ENCODE peak calls at places on chromosomes 6 and 20, in ten cellular contexts. One of them, this sample, is unnamed.
A peak's percentile ranks its signal among the peaks of the same experiment; 100 is the strongest.

GRCh38 chr6:35764238-35764896 is 12.0 kb upstream of the CLPSL2 start:
- DNase-seq in HCT116: peak; percentile 50
- DNase-seq in lower lobe of right lung: no peak
- DNase-seq in fibroblast of lung: no peak
- DNase-seq in osteoblast: no peak
- DNase-seq in PC-3: no peak
- DNase-seq in cardiac muscle cell: no peak
- DNase-seq in H1: peak; percentile 74
- DNase-seq in heart right ventricle: no peak
- DNase-seq in ovary: no peak
- DNase-seq in this sample: no peak

GRCh38 chr6:16769131-16769985 is 8.1 kb upstream of the ATXN1 start:
- DNase-seq in HCT116: peak; percentile 84
- DNase-seq in lower lobe of right lung: no peak
- DNase-seq in fibroblast of lung: peak; percentile 84
- DNase-seq in osteoblast: peak; percentile 53
- DNase-seq in PC-3: peak; percentile 96
- DNase-seq in cardiac muscle cell: peak; percentile 93
- DNase-seq in H1: no peak
- DNase-seq in heart right ventricle: no peak
- DNase-seq in ovary: no peak
- DNase-seq in this sample: no peak

GRCh38 chr6:145689529-145689928 is 45.8 kb downstream of the EPM2A start:
- DNase-seq in HCT116: no peak
- DNase-seq in lower lobe of right lung: no peak
- DNase-seq in fibroblast of lung: no peak
- DNase-seq in osteoblast: no peak
- DNase-seq in PC-3: no peak
- DNase-seq in cardiac muscle cell: no peak
- DNase-seq in H1: no peak
- DNase-seq in heart right ventricle: no peak
- DNase-seq in ovary: no peak
- DNase-seq in this sample: no peak

GRCh38 chr20:25226433-25227316 is 21.2 kb upstream of the PYGB start:
- DNase-seq in HCT116: no peak
- DNase-seq in lower lobe of right lung: peak; percentile 60
- DNase-seq in fibroblast of lung: no peak
- DNase-seq in osteoblast: peak; percentile 51
- DNase-seq in PC-3: peak; percentile 23
- DNase-seq in cardiac muscle cell: no peak
- DNase-seq in H1: no peak
- DNase-seq in heart right ventricle: peak; percentile 60
- DNase-seq in ovary: no peak
- DNase-seq in this sample: no peak

GRCh38 chr6:155936551-155936950 is 480.9 kb upstream of the NOX3 start:
- DNase-seq in HCT116: no peak
- DNase-seq in lower lobe of right lung: no peak
- DNase-seq in fibroblast of lung: peak; percentile 23
- DNase-seq in osteoblast: no peak
- DNase-seq in PC-3: no peak
- DNase-seq in cardiac muscle cell: no peak
- DNase-seq in H1: no peak
- DNase-seq in heart right ventricle: no peak
- DNase-seq in ovary: no peak
- DNase-seq in this sample: no peak

GRCh38 chr6:155974967-155975366 is 519.3 kb upstream of the NOX3 start:
- DNase-seq in HCT116: no peak
- DNase-seq in lower lobe of right lung: no peak
- DNase-seq in fibroblast of lung: no peak
- DNase-seq in osteoblast: no peak
- DNase-seq in PC-3: no peak
- DNase-seq in cardiac muscle cell: no peak
- DNase-seq in H1: no peak
- DNase-seq in heart right ventricle: no peak
- DNase-seq in ovary: no peak
- DNase-seq in this sample: no peak

GRCh38 chr6:37106554-37106953 is 63.4 kb upstream of the PIM1 start:
- DNase-seq in HCT116: no peak
- DNase-seq in lower lobe of right lung: no peak
- DNase-seq in fibroblast of lung: no peak
- DNase-seq in osteoblast: no peak
- DNase-seq in PC-3: no peak
- DNase-seq in cardiac muscle cell: no peak
- DNase-seq in H1: no peak
- DNase-seq in heart right ventricle: no peak
- DNase-seq in ovary: no peak
- DNase-seq in this sample: no peak

GRCh38 chr6:128463942-128464341 is 56.5 kb downstream of the PTPRK start:
- DNase-seq in HCT116: no peak
- DNase-seq in lower lobe of right lung: no peak
- DNase-seq in fibroblast of lung: no peak
- DNase-seq in osteoblast: no peak
- DNase-seq in PC-3: peak; percentile 83
- DNase-seq in cardiac muscle cell: peak; percentile 53
- DNase-seq in H1: no peak
- DNase-seq in heart right ventricle: no peak
- DNase-seq in ovary: no peak
- DNase-seq in this sample: no peak

GRCh38 chr20:4401601-4402000 is 320.1 kb upstream of the PRND start:
- DNase-seq in HCT116: no peak
- DNase-seq in lower lobe of right lung: no peak
- DNase-seq in fibroblast of lung: peak; percentile 82
- DNase-seq in osteoblast: peak; percentile 41
- DNase-seq in PC-3: no peak
- DNase-seq in cardiac muscle cell: peak; percentile 15
- DNase-seq in H1: no peak
- DNase-seq in heart right ventricle: no peak
- DNase-seq in ovary: no peak
- DNase-seq in this sample: no peak
- H3K27me3 ChIP-seq in HCT116: peaks cover 3% of the 10 kb centered on the region
- H3K27me3 ChIP-seq in lower lobe of right lung: peaks cover 9% of the 10 kb centered on the region
- H3K27me3 ChIP-seq in fibroblast of lung: no peaks in the 10 kb centered on the region
- H3K27me3 ChIP-seq in osteoblast: no peaks in the 10 kb centered on the region
- H3K27me3 ChIP-seq in PC-3: no peaks in the 10 kb centered on the region
- H3K27me3 ChIP-seq in cardiac muscle cell: no peaks in the 10 kb centered on the region
- H3K27me3 ChIP-seq in H1: no peaks in the 10 kb centered on the region
- H3K27me3 ChIP-seq in heart right ventricle: no peaks in the 10 kb centered on the region
- H3K27me3 ChIP-seq in ovary: no peaks in the 10 kb centered on the region
- H3K27me3 ChIP-seq in this sample: no peaks in the 10 kb centered on the region

GRCh38 chr20:51042064-51042463 is 19.2 kb upstream of the KCNG1 start:
- DNase-seq in HCT116: no peak
- DNase-seq in lower lobe of right lung: no peak
- DNase-seq in fibroblast of lung: no peak
- DNase-seq in osteoblast: no peak
- DNase-seq in PC-3: peak; percentile 72
- DNase-seq in cardiac muscle cell: no peak
- DNase-seq in H1: no peak
- DNase-seq in heart right ventricle: no peak
- DNase-seq in ovary: no peak
- DNase-seq in this sample: no peak

GRCh38 chr20:51043811-51044210 is 20.9 kb upstream of the KCNG1 start:
- DNase-seq in HCT116: no peak
- DNase-seq in lower lobe of right lung: no peak
- DNase-seq in fibroblast of lung: peak; percentile 38
- DNase-seq in osteoblast: no peak
- DNase-seq in PC-3: peak; percentile 83
- DNase-seq in cardiac muscle cell: no peak
- DNase-seq in H1: no peak
- DNase-seq in heart right ventricle: no peak
- DNase-seq in ovary: no peak
- DNase-seq in this sample: no peak

GRCh38 chr20:51046021-51046985 is 23.4 kb upstream of the KCNG1 start:
- DNase-seq in HCT116: no peak
- DNase-seq in lower lobe of right lung: no peak
- DNase-seq in fibroblast of lung: no peak
- DNase-seq in osteoblast: no peak
- DNase-seq in PC-3: no peak
- DNase-seq in cardiac muscle cell: no peak
- DNase-seq in H1: no peak
- DNase-seq in heart right ventricle: no peak
- DNase-seq in ovary: no peak
- DNase-seq in this sample: no peak

GRCh38 chr20:51044796-51045195 is 21.9 kb upstream of the KCNG1 start:
- DNase-seq in HCT116: no peak
- DNase-seq in lower lobe of right lung: no peak
- DNase-seq in fibroblast of lung: no peak
- DNase-seq in osteoblast: no peak
- DNase-seq in PC-3: no peak
- DNase-seq in cardiac muscle cell: no peak
- DNase-seq in H1: no peak
- DNase-seq in heart right ventricle: no peak
- DNase-seq in ovary: no peak
- DNase-seq in this sample: no peak

DNA sequence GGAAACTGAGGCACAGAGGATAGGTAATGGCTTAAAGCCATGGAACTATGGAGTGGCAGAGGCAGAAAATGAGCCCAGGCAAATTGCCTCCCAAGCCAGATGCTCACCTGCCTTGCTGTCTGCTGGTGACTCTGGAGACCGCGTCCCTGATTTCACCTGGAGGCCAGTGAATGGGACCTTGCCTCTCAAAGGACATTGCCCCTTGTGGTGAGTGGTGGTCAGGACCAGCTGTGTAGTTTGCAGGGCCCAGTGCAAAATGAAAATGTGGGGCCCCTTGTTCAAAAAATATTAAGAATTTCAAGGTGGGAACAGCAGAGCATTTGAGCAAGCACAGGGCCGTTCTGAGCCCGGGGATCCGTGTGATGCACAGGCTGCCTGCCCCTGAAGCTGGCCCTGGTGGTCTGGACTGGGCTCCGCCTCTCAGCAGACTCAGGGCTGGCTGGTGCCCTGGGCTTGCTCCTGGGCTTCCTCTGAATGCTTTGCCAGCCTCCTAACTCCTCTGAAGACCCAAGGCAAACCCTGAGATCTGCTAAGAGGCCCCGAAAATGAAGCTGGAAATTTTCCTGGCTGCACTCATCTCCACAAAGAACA is 19.8 kb upstream of the KCNG1 start:
- DNase-seq in HCT116: peak; percentile 22
- DNase-seq in lower lobe of right lung: no peak
- DNase-seq in fibroblast of lung: no peak
- DNase-seq in osteoblast: no peak
- DNase-seq in PC-3: peak; percentile 35
- DNase-seq in cardiac muscle cell: no peak
- DNase-seq in H1: peak; percentile 60
- DNase-seq in heart right ventricle: no peak
- DNase-seq in ovary: no peak
- DNase-seq in this sample: no peak
- TF ChIP-seq CTCF in HCT116: peak; percentile 55
- TF ChIP-seq CTCF in lower lobe of right lung: no peak
- TF ChIP-seq CTCF in fibroblast of lung: peak; percentile 20
- TF ChIP-seq CTCF in osteoblast: peak; percentile 14
- TF ChIP-seq CTCF in PC-3: peak; percentile 50
- TF ChIP-seq CTCF in cardiac muscle cell: peak; percentile 31
- TF ChIP-seq CTCF in H1: peak; percentile 66
- TF ChIP-seq CTCF in heart right ventricle: no peak
- TF ChIP-seq CTCF in ovary: no peak
- TF ChIP-seq CTCF in this sample: no peak

DNA sequence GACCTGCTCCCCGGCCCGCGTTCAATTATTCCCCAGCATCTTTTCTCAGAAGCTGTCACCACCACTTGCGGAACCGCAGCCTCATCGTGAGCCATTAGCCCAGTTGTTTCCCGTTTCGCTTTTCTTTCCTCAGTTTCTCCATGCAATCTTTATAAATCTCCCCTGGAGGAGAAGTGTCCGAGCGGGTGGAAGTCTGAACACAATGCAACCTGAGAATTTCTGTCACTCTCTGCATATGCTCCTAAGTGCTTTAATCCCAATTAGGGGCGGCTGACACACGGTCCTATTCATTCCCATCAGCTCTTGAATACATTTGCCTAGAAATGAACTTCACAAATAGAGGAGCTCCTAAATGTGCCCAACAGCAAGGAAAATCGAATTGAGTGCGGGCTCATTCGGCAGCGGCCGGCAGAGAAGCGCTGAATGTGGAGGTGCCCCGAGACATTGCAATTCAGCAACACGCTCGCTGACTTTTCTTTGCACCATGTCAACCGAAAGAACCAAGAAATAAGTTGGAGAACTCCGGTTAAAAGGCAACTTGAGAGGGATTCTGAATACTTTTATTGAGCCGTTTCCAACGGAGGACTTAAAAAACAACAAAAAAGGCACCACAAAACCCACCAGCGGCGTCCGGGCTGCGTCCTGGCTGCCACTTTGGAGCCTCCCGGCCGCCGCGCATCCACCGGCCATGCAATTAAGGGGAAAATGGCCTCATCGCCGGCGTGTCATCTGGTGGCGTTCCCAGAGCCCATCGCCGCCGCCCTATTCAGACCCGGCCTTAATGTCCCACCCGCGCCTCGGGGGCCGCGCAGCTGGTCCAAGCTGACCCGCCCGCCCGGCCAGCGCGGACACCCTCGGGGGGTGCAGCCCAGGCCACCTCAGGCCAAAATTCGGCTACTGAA is 3.9 kb upstream of the PRDM13 start:
- DNase-seq in HCT116: no peak
- DNase-seq in lower lobe of right lung: peak; percentile 45
- DNase-seq in fibroblast of lung: no peak
- DNase-seq in osteoblast: no peak
- DNase-seq in PC-3: no peak
- DNase-seq in cardiac muscle cell: no peak
- DNase-seq in H1: peak; percentile 70
- DNase-seq in heart right ventricle: no peak
- DNase-seq in ovary: no peak
- DNase-seq in this sample: no peak
- H3K27me3 ChIP-seq in HCT116: no peaks in the 10 kb centered on the region
- H3K27me3 ChIP-seq in lower lobe of right lung: peaks cover 99% of the 10 kb centered on the region
- H3K27me3 ChIP-seq in fibroblast of lung: peaks cover 70% of the 10 kb centered on the region
- H3K27me3 ChIP-seq in osteoblast: peaks cover 97% of the 10 kb centered on the region
- H3K27me3 ChIP-seq in PC-3: peaks cover 57% of the 10 kb centered on the region
- H3K27me3 ChIP-seq in cardiac muscle cell: peaks cover 100% of the 10 kb centered on the region
- H3K27me3 ChIP-seq in H1: peaks cover 92% of the 10 kb centered on the region
- H3K27me3 ChIP-seq in heart right ventricle: peaks cover 93% of the 10 kb centered on the region
- H3K27me3 ChIP-seq in ovary: peaks cover 2% of the 10 kb centered on the region
- H3K27me3 ChIP-seq in this sample: peaks cover 100% of the 10 kb centered on the region

DNA sequence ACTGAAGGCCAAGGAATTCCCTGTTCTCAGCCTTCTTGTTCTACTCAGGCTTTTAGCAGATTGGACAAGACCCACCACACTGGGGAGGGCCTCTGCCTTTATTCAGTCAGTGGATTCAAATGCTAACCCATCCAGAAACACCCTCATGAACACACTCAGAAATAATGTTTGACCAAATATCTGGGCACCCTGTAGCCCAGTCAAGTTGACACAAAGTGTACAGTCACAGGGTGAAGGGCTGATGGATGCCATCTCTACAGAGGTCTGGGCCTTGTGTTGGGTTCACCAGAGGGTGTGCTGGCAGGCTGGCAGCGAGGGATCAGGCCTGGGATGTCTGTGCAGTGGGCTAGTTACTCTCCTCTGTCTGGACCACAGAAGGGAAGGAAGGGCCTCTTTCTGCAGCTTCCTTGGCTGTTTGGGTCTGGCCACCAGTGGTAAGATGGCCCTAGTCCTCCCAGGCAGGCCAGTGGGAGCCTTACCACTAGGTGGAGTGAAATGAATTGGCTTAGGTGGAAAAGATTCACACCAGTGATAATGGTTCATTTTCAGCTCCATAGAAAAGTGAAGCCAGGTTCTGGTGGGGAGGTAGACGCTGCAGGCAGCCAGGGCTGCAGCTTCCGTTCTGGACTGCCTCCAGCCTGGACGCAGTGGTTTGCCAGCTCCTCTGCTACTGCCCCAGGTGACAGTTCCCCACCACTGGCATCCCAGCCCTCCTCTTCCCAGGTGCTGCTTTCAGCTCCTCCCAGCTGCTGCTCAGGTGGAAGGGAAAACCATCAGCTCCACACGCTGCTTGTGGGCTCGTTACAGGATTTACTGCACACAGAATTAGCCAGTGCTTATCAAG is 9.2 kb downstream of the TUBB2A start:
- DNase-seq in HCT116: no peak
- DNase-seq in lower lobe of right lung: no peak
- DNase-seq in fibroblast of lung: no peak
- DNase-seq in osteoblast: peak; percentile 69
- DNase-seq in PC-3: no peak
- DNase-seq in cardiac muscle cell: no peak
- DNase-seq in H1: no peak
- DNase-seq in heart right ventricle: no peak
- DNase-seq in ovary: no peak
- DNase-seq in this sample: no peak
- TF ChIP-seq CTCF in HCT116: no peak
- TF ChIP-seq CTCF in lower lobe of right lung: no peak
- TF ChIP-seq CTCF in fibroblast of lung: no peak
- TF ChIP-seq CTCF in osteoblast: no peak
- TF ChIP-seq CTCF in PC-3: peak; percentile 35
- TF ChIP-seq CTCF in cardiac muscle cell: no peak
- TF ChIP-seq CTCF in H1: no peak
- TF ChIP-seq CTCF in heart right ventricle: no peak
- TF ChIP-seq CTCF in ovary: no peak
- TF ChIP-seq CTCF in this sample: no peak

This sample was measured in psoas muscle.